ENCODE peak calls at places on chromosome 5, in six cellular contexts. X, V, C, B, U and N are unnamed samples.

GRCh38 chr5:92991681-92992472 is 589.1 kb downstream of the NR2F1-AS1 start:
- DNase-seq in V (peak; percentile 25), B (no peak), U (peak; percentile 12), C (no peak), X (peak; percentile 74), N (no peak)

GRCh38 chr5:154168395-154168794 is 22.1 kb upstream of the GALNT10 start:
- DNase-seq in V (peak; percentile 53), C (no peak), X (no peak), B (no peak), U (no peak), N (no peak)

GRCh38 chr5:150637245-150638052 is 3.0 kb upstream of the SYNPO start:
- DNase-seq in U (peak; percentile 83), C (peak; percentile 65), B (no peak), V (peak; percentile 92), X (peak; percentile 92), N (no peak)

GRCh38 chr5:125868035-125868434 is 555.2 kb upstream of the GRAMD2B start:
- DNase-seq in V (peak; percentile 9), X (no peak), U (no peak), B (no peak), C (peak; percentile 58), N (no peak)

GRCh38 chr5:68683632-68684035 is 410.2 kb upstream of the SLC30A5 start:
- DNase-seq in B (no peak), X (no peak), U (peak; percentile 95), C (peak; percentile 97), V (peak; percentile 96), N (peak; percentile 78)

GRCh38 chr5:113232667-113233066 is 202.1 kb downstream of the TSSK1B start:
- DNase-seq in V (peak; percentile 42), B (no peak), C (no peak), U (peak; percentile 32), X (peak; percentile 60), N (no peak)

GRCh38 chr5:1251678-1252580 is 26.7 kb downstream of the SLC6A18 start:
- DNase-seq in X (no peak), V (no peak), U (no peak), B (no peak), C (no peak), N (no peak)

GRCh38 chr5:137792291-137792690 is 38.1 kb upstream of the HNRNPA0 start:
- DNase-seq in C (no peak), X (no peak), U (no peak), B (no peak), V (no peak), N (no peak)

GRCh38 chr5:173180331-173180730 is 36.0 kb downstream of the BNIP1 start:
- DNase-seq in X (no peak), V (no peak), C (no peak), U (no peak), B (no peak), N (no peak)

GRCh38 chr5:135133698-135134515 is 99.9 kb upstream of the PITX1 start:
- DNase-seq in C (no peak), B (no peak), V (no peak), X (no peak), U (no peak), N (no peak)

GRCh38 chr5:127410906-127411780 is 106.3 kb upstream of the PRRC1 start:
- DNase-seq in V (no peak), U (no peak), C (no peak), B (peak; percentile 20), X (no peak), N (no peak)

GRCh38 chr5:4058899-4059298 is 463.3 kb downstream of the IRX1 start:
- DNase-seq in V (peak; percentile 27), X (no peak), B (no peak), C (peak; percentile 63), U (no peak), N (no peak)

GRCh38 chr5:165573445-165573844 is 2068.0 kb downstream of the MAT2B start:
- DNase-seq in C (no peak), X (peak; percentile 29), B (no peak), V (no peak), U (peak; percentile 16), N (no peak)

GRCh38 chr5:98940586-98940985 is 11.8 kb upstream of the CHD1 start:
- DNase-seq in X (peak; percentile 22), V (peak; percentile 65), C (no peak), U (peak; percentile 51), B (no peak), N (no peak)

GRCh38 chr5:134110382-134110781 is 4.1 kb upstream of the TCF7 start:
- DNase-seq in X (no peak), C (peak; percentile 90), V (no peak), B (no peak), U (no peak), N (no peak)

GRCh38 chr5:172389578-172390112 is 64.7 kb downstream of the SH3PXD2B start:
- DNase-seq in V (no peak), B (no peak), X (no peak), U (no peak), C (no peak), N (no peak)

GRCh38 chr5:14560091-14560595 is 21.4 kb upstream of the OTULINL start:
- DNase-seq in B (no peak), V (no peak), C (no peak), U (no peak), X (no peak), N (no peak)

GRCh38 chr5:35393901-35394300 is 163.6 kb upstream of the PRLR start:
- DNase-seq in U (no peak), V (no peak), C (no peak), B (no peak), X (no peak), N (no peak)

GRCh38 chr5:175683231-175683630 is 25.4 kb downstream of the HRH2 start:
- DNase-seq in X (no peak), C (no peak), U (no peak), V (no peak), B (no peak), N (no peak)

GRCh38 chr5:126098330-126099017 is 324.7 kb upstream of the GRAMD2B start:
- DNase-seq in U (peak; percentile 21), V (peak; percentile 86), C (no peak), X (no peak), B (no peak), N (no peak)

GRCh38 chr5:75869891-75870290 is 152.7 kb upstream of the POC5 start:
- DNase-seq in B (no peak), V (no peak), U (no peak), C (peak; percentile 77), X (no peak), N (peak; percentile 33)

GRCh38 chr5:171477101-171477500 is 57.7 kb downstream of the FGF18 start:
- DNase-seq in U (no peak), V (no peak), C (no peak), B (no peak), X (no peak), N (no peak)

DNA sequence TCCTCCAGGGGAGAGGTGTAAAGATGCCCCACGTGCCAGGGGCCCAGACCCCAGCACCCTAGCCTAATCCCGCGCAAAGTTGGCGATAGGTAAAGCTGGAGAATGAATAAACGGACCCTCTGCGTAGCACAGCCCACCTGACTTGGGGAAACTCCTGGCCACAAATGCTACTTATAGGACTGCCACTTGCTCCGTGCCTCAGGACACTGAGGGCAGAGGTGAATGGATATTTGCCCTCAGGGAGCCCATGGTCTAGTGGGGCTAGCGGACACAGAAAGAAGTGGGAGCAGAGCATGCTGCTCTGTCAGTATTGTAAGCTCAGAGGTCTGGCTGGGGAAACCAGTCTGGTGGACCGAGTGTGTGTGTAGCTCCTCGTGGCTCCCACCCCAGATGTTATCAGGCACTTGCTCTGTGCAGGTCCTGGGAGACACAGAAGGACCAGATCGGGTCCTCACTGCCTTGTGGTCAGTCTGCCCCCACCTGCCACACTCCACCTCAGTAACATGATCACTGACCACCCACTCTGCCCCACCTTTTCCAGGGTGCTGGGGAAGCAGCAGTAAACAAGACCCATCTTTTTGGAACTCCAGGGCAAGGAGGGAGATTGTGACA is 841 bp downstream of the GRK6 start:
- DNase-seq in V (peak; percentile 44), X (peak; percentile 13), U (no peak), B (peak; percentile 30), C (peak; percentile 26), N (no peak)
- H2AFZ ChIP-seq in V (peak overlapping the region; percentile 53), X (peak overlapping the region; percentile 8), U (peak overlapping the region; percentile 44), B (no peak overlapping the region), C (peak overlapping the region; percentile 76), N (no peak overlapping the region)

GRCh38 chr5:179698935-179699639 is at the start of gene CANX:
- DNase-seq in U (no peak), C (no peak), X (peak; percentile 46), V (peak; percentile 65), B (peak; percentile 13), N (no peak)

GRCh38 chr5:179697993-179698934 is 503 bp upstream of the CANX start:
- DNase-seq in X (peak; percentile 100), B (peak; percentile 99), U (peak; percentile 99), C (peak; percentile 100), V (peak; percentile 100), N (peak; percentile 95)

GRCh38 chr5:179699640-179700298 is 1.0 kb downstream of the CANX start:
- DNase-seq in C (peak; percentile 58), B (peak; percentile 38), U (peak; percentile 38), V (peak; percentile 80), X (peak; percentile 60), N (no peak)

GRCh38 chr5:179697108-179697507 is 1.7 kb upstream of the CANX start:
- DNase-seq in V (no peak), X (no peak), U (no peak), B (no peak), C (no peak), N (no peak)

GRCh38 chr5:179700401-179700918 is 1.7 kb downstream of the CANX start:
- DNase-seq in C (peak; percentile 32), B (no peak), U (peak; percentile 7), V (peak; percentile 29), X (peak; percentile 18), N (no peak)
- H3K27ac ChIP-seq in C (peak overlapping the region; percentile 95), B (no peak overlapping the region), U (peak overlapping the region; percentile 91), V (peak overlapping the region; percentile 92), X (no peak overlapping the region), N (peak overlapping the region; percentile 99)

GRCh38 chr5:180088561-180088960 is 17.0 kb upstream of the RNF130 start:
- DNase-seq in B (no peak), U (no peak), V (no peak), C (no peak), X (no peak), N (no peak)

GRCh38 chr5:180093651-180094382 is 22.3 kb upstream of the RNF130 start:
- DNase-seq in U (no peak), X (no peak), V (no peak), C (no peak), B (no peak), N (no peak)

GRCh38 chr5:180093241-180093640 is 21.7 kb upstream of the RNF130 start:
- DNase-seq in U (no peak), X (no peak), B (no peak), V (no peak), C (no peak), N (no peak)

GRCh38 chr5:180090098-180090768 is 18.7 kb upstream of the RNF130 start:
- DNase-seq in V (peak; percentile 84), U (peak; percentile 65), C (peak; percentile 30), B (peak; percentile 19), X (peak; percentile 77), N (no peak)

GRCh38 chr5:180090769-180091546 is 19.4 kb upstream of the RNF130 start:
- DNase-seq in V (peak; percentile 56), X (peak; percentile 43), U (peak; percentile 33), C (peak; percentile 24), B (peak; percentile 63), N (no peak)
- H2AFZ ChIP-seq in V (peak overlapping the region; percentile 98), X (peak overlapping the region; percentile 88), U (no peak overlapping the region), C (peak overlapping the region; percentile 78), B (no peak overlapping the region), N (peak overlapping the region; percentile 37)

DNA sequence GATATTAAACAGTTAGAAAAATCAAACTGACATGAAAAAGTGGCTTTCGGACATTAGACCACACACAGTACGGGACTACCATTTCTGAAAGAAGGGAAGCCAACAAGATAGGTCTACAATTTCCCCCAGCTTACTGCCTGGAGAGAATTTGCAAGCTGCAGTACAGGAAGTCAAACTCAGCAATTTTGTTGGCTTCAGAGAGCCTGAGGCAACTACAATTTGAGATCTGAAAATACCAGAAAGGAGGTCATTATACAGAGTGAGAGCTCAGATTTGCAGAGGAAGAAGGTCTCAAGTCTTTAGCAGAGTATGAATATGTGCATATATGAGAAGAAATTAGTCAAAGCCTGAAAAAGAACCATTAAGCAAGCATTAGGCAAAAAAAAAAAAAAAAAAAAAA is 83.0 kb downstream of the OXCT1 start:
- DNase-seq in U (no peak), V (peak; percentile 7), X (peak; percentile 29), B (peak; percentile 83), C (no peak), N (no peak)
- H3K27ac ChIP-seq in U (no peak overlapping the region), V (no peak overlapping the region), X (no peak overlapping the region), B (peak overlapping the region; percentile 9), C (no peak overlapping the region), N (no peak overlapping the region)